ENCODE peak calls at places on chromosomes 11 and 22, in ten cellular contexts. M is non-pigmented ciliary epithelial cell; Z is activated naive CD4-positive, alpha-beta T cell treated with anti-CD3 and anti-CD28 coated beads, Interleukin-2, amount 50 U/mL, for 16 hours; N is activated T-cell treated with anti-CD3 and anti-CD28 coated beads, Interleukin-2, amount 50 U/mL, for 48 hours; J is Kasumi-1; C is HT-29; W is anterior cingulate cortex; K is fibroblast of the conjunctiva; D is progenitor cell of endocrine pancreas; F is HT1080. X is an unnamed sample.

GRCh38 chr11:8683115-8683807 is 669 bp downstream of the RPL27A start:
- DNase-seq in M (no peak), Z (no peak), N (no peak), F (no peak), W (no peak), C (peak), D (peak), J (no peak), K (no peak), X (no peak)

GRCh38 chr11:120747801-120748484 is 236.4 kb downstream of the GRIK4 start:
- DNase-seq in K (no peak), N (no peak), M (no peak), C (no peak), J (no peak), W (no peak), Z (no peak), D (no peak), F (no peak), X (no peak)

GRCh38 chr11:26960265-26960664 is 33.6 kb upstream of the FIBIN start:
- DNase-seq in Z (no peak), J (no peak), F (peak), K (no peak), M (no peak), C (no peak), N (no peak), W (no peak), D (no peak), X (no peak)

GRCh38 chr22:38987171-38987895 is 5.2 kb downstream of the APOBEC3B start:
- DNase-seq in W (no peak), N (no peak), J (no peak), K (no peak), D (no peak), M (no peak), C (no peak), F (no peak), Z (no peak), X (no peak)

GRCh38 chr11:61904539-61905048 is 12.8 kb downstream of the RAB3IL1 start:
- DNase-seq in Z (no peak), K (no peak), W (no peak), J (no peak), M (no peak), F (no peak), C (no peak), N (peak), D (no peak), X (no peak)

GRCh38 chr11:6402561-6402981 is 12.3 kb downstream of the SMPD1 start:
- DNase-seq in N (peak), M (no peak), W (no peak), J (peak), D (no peak), K (no peak), C (no peak), F (peak), Z (peak), X (peak)

GRCh38 chr11:1119282-1120146 is 38.2 kb upstream of the MUC5AC start:
- DNase-seq in K (no peak), M (no peak), F (no peak), N (no peak), J (no peak), Z (no peak), W (no peak), C (no peak), D (peak), X (no peak)

GRCh38 chr11:111441443-111441842 is 62.4 kb upstream of the POU2AF1 start:
- DNase-seq in M (peak), N (no peak), W (no peak), K (no peak), D (no peak), Z (no peak), F (peak), C (no peak), J (no peak), X (no peak)

GRCh38 chr11:2825886-2826678 is 59.5 kb downstream of the CDKN1C start:
- DNase-seq in W (no peak), K (peak), M (peak), D (no peak), Z (no peak), F (peak), C (no peak), J (peak), N (no peak), X (no peak)

GRCh38 chr11:17991799-17992433 is 20.9 kb downstream of the SERGEF start:
- DNase-seq in D (no peak), M (no peak), W (no peak), N (peak), J (peak), F (peak), C (peak), Z (peak), K (peak), X (peak)

GRCh38 chr11:113885897-113886296 is 10.5 kb upstream of the USP28 start:
- DNase-seq in M (no peak), W (no peak), D (no peak), J (no peak), K (no peak), N (no peak), C (no peak), Z (no peak), F (no peak), X (no peak)

GRCh38 chr11:106983251-106983650 is 35.0 kb downstream of the GUCY1A2 start:
- DNase-seq in D (no peak), C (no peak), F (no peak), M (no peak), N (no peak), K (no peak), W (no peak), J (no peak), Z (no peak), X (no peak)

GRCh38 chr11:11787305-11788066 is 54.3 kb upstream of the USP47 start:
- DNase-seq in D (peak), N (peak), M (peak), C (peak), J (peak), K (peak), F (peak), Z (peak), W (peak), X (peak)

GRCh38 chr11:29100967-29101366 is 915.9 kb downstream of the KCNA4 start:
- DNase-seq in N (no peak), C (no peak), M (no peak), F (no peak), W (no peak), D (no peak), J (no peak), K (no peak), Z (no peak), X (no peak)

GRCh38 chr22:41217553-41218157 is 12.5 kb downstream of the L3MBTL2 start:
- DNase-seq in N (peak), C (no peak), D (no peak), M (peak), Z (peak), K (peak), F (peak), W (no peak), J (peak), X (no peak)

GRCh38 chr22:28930357-28931007 is 47.1 kb downstream of the ZNRF3 start:
- DNase-seq in W (no peak), Z (no peak), F (no peak), M (no peak), J (no peak), C (no peak), N (no peak), D (no peak), K (no peak), X (no peak)